ENCODE peak calls at places on chromosomes 5 and 9, in seven cellular contexts. M, J, E, L, A, Q and Z are unnamed samples.

GRCh38 chr5:91219141-91219802 is 163.8 kb downstream of the ARRDC3 start:
- DNase-seq in Q (no peak), M (peak), L (peak), A (peak), J (no peak), E (peak), Z (peak)

GRCh38 chr9:97846347-97846746 is 6.7 kb upstream of the FOXE1 start:
- DNase-seq in Q (no peak), M (no peak), A (no peak), E (no peak), J (no peak), L (no peak), Z (no peak)

GRCh38 chr9:82490019-82490499 is 501.5 kb downstream of the SPATA31D1 start:
- DNase-seq in A (peak), E (peak), J (no peak), L (peak), Q (no peak), M (peak), Z (peak)

GRCh38 chr9:32394381-32395049 is 10.1 kb downstream of the ACO1 start:
- DNase-seq in L (peak), A (no peak), E (peak), Q (no peak), J (no peak), M (peak), Z (no peak)

GRCh38 chr9:98953877-98954610 is 10.3 kb downstream of the COL15A1 start:
- DNase-seq in Q (no peak), M (no peak), L (no peak), J (no peak), A (no peak), E (no peak), Z (no peak)

GRCh38 chr9:72982161-72982799 is 29.4 kb upstream of the ALDH1A1 start:
- DNase-seq in E (peak), A (peak), M (peak), J (no peak), Q (no peak), L (no peak), Z (no peak)

GRCh38 chr9:22141906-22142305 is 132.8 kb upstream of the CDKN2B start:
- DNase-seq in L (peak), M (no peak), A (peak), E (peak), Q (no peak), J (no peak), Z (no peak)

GRCh38 chr9:91047993-91048607 is 246.5 kb downstream of the SYK start:
- DNase-seq in L (peak), M (peak), J (no peak), Q (no peak), A (peak), E (peak), Z (no peak)

GRCh38 chr5:119532637-119533036 is 80.3 kb downstream of the HSD17B4 start:
- DNase-seq in J (no peak), L (peak), A (no peak), M (no peak), E (no peak), Q (no peak), Z (no peak)

GRCh38 chr5:17359451-17359965 is 138.5 kb upstream of the TAF11L2 start:
- DNase-seq in Q (no peak), A (no peak), M (peak), J (no peak), E (peak), L (peak), Z (peak)

GRCh38 chr5:26121343-26121742 is 917.0 kb downstream of the CDH9 start:
- DNase-seq in L (no peak), Q (no peak), E (no peak), M (no peak), J (no peak), A (no peak), Z (no peak)

GRCh38 chr9:73981405-73981804 is 515.7 kb upstream of the RORB start:
- DNase-seq in L (no peak), A (no peak), M (no peak), E (no peak), Q (no peak), J (no peak), Z (no peak)

GRCh38 chr5:105392710-105393149 is 1830.1 kb upstream of the NUDT12 start:
- DNase-seq in E (no peak), J (no peak), M (no peak), A (no peak), Q (no peak), L (no peak), Z (no peak)

GRCh38 chr5:96790851-96791513 is 16.8 kb downstream of the ERAP1 start:
- DNase-seq in L (peak), Q (no peak), J (no peak), A (peak), E (peak), M (peak), Z (no peak)

GRCh38 chr9:137953683-137954438 is 76.3 kb downstream of the CACNA1B start:
- DNase-seq in L (no peak), A (no peak), M (no peak), E (no peak), Q (peak), J (no peak), Z (no peak)

GRCh38 chr5:32586251-32586642 is 890 bp downstream of the SUB1 start:
- DNase-seq in E (no peak), L (no peak), M (no peak), Q (no peak), A (no peak), J (no peak), Z (no peak)

GRCh38 chr9:137970686-137971476 is 93.3 kb downstream of the CACNA1B start:
- DNase-seq in L (no peak), M (no peak), Q (peak), A (no peak), J (no peak), E (no peak), Z (no peak)

GRCh38 chr5:16916262-16916878 is 19.7 kb downstream of the MYO10 start:
- DNase-seq in Q (no peak), J (no peak), A (peak), E (peak), M (peak), L (peak), Z (peak)

GRCh38 chr9:18478517-18479361 is 4.8 kb downstream of the ADAMTSL1 start:
- DNase-seq in M (no peak), J (no peak), A (peak), L (peak), E (peak), Q (no peak), Z (peak)

GRCh38 chr5:178460174-178460573 is 130.0 kb downstream of the COL23A1 start:
- DNase-seq in Q (no peak), M (no peak), J (no peak), A (no peak), E (no peak), L (no peak), Z (no peak)

GRCh38 chr5:42230839-42231238 is 192.4 kb upstream of the GHR start:
- DNase-seq in E (no peak), M (no peak), L (no peak), Q (no peak), A (no peak), J (no peak), Z (no peak)

GRCh38 chr9:136361757-136362449 is 1.6 kb downstream of the DNLZ start:
- DNase-seq in M (no peak), E (no peak), Q (no peak), A (no peak), J (no peak), L (peak), Z (no peak)

GRCh38 chr9:86464242-86464641 is 110.0 kb upstream of the TUT7 start:
- DNase-seq in L (no peak), J (no peak), A (no peak), E (no peak), Q (no peak), M (peak), Z (no peak)

GRCh38 chr9:133558191-133559126 is 24.0 kb downstream of the ADAMTSL2 start:
- DNase-seq in A (peak), M (peak), J (peak), E (peak), L (peak), Q (peak), Z (peak)

GRCh38 chr9:137247135-137247915 is 3.8 kb upstream of the STPG3 start:
- DNase-seq in E (no peak), Q (no peak), M (no peak), A (no peak), L (no peak), J (no peak), Z (no peak)

GRCh38 chr9:103992938-103993595 is 101.0 kb upstream of the SMC2 start:
- DNase-seq in M (peak), L (no peak), Q (no peak), J (no peak), A (no peak), E (no peak), Z (no peak)

GRCh38 chr5:17080361-17080760 is 137.1 kb upstream of the BASP1 start:
- DNase-seq in Q (no peak), E (no peak), L (no peak), M (peak), A (no peak), J (no peak), Z (no peak)

GRCh38 chr5:65418661-65419060 is 63.1 kb downstream of the ADAMTS6 start:
- DNase-seq in M (no peak), J (no peak), A (peak), L (peak), Q (no peak), E (peak), Z (no peak)

GRCh38 chr9:4680750-4681149 is 1.4 kb downstream of the CDC37L1 start:
- DNase-seq in J (no peak), M (no peak), L (peak), E (peak), Q (no peak), A (no peak), Z (no peak)

GRCh38 chr5:5101676-5102075 is 38.5 kb upstream of the ADAMTS16 start:
- DNase-seq in L (no peak), E (no peak), M (no peak), J (no peak), Q (no peak), A (no peak), Z (no peak)

GRCh38 chr9:92501671-92502393 is 19.5 kb upstream of the ASPN start:
- DNase-seq in M (peak), E (peak), L (peak), Q (peak), A (no peak), J (no peak), Z (peak)

GRCh38 chr9:134391319-134392231 is 65.3 kb downstream of the RXRA start:
- DNase-seq in A (no peak), M (no peak), Q (no peak), L (no peak), J (peak), E (no peak), Z (no peak)

GRCh38 chr5:177426566-177427210 is at the start of gene GRK6:
- DNase-seq in Q (peak), J (peak), A (peak), L (no peak), E (no peak), M (peak), Z (no peak)

GRCh38 chr5:2586016-2586715 is 165.3 kb downstream of the IRX2 start:
- DNase-seq in L (no peak), A (no peak), Q (no peak), M (no peak), E (no peak), J (no peak), Z (no peak)

GRCh38 chr5:106680330-106680729 is 990.4 kb downstream of the EFNA5 start:
- DNase-seq in Q (no peak), L (no peak), A (no peak), M (no peak), J (peak), E (no peak), Z (no peak)

GRCh38 chr5:135296900-135297816 is 101.9 kb downstream of the MACROH2A1 start:
- DNase-seq in A (no peak), L (no peak), M (no peak), J (no peak), Q (no peak), E (no peak), Z (no peak)

DNA sequence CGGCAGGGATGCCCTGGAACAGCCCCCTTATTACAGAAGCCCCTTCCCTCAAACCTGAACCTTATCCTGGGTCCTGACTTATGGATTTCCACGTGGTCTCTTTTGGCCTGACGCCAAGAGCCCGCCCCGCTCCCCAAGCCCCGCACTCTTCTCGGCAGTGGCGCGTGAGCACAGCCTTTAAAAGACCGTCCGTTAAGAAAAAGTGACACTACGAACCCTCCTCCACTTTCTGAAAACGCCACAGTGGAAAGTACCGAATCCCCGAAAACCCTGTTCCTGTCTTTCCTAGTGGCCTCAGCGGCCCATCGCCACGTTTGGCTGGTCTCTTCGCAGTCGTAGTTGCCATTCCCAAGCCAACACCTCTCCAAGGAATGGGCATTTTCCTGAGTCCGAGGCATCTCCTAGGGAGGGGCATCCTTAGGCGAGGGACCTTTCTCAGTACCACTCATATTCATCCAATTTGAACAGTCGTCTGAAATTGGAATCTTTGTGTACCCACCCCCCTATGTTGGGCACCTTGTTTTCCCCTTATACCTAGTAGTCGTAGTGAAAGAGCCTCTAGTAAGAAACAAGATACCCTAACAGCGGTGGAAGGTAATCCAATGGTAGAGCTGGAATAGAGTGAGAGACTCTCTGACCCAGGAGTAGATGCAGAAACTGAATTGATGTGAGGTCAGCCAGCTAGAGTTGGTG is 769 bp upstream of the MCIDAS start:
- DNase-seq in E (no peak), Q (no peak), M (no peak), L (no peak), A (no peak), J (no peak), Z (no peak)
- H3K4me3 ChIP-seq in E (no peak), Q (peak), M (peak), L (no peak), A (no peak), J (no peak), Z (peak)

GRCh38 chr9:129283705-129284606 is 105.9 kb upstream of the IER5L start:
- DNase-seq in L (no peak), A (no peak), Q (no peak), M (no peak), E (no peak), J (no peak), Z (no peak)

GRCh38 chr9:129284607-129285291 is 106.7 kb upstream of the IER5L start:
- DNase-seq in Q (no peak), A (no peak), J (no peak), M (no peak), E (no peak), L (no peak), Z (no peak)

GRCh38 chr9:129281506-129282145 is 103.6 kb upstream of the IER5L start:
- DNase-seq in J (no peak), Q (no peak), M (no peak), E (no peak), A (no peak), L (no peak), Z (no peak)

GRCh38 chr9:129282308-129283211 is 104.5 kb upstream of the IER5L start:
- DNase-seq in Q (no peak), J (no peak), M (no peak), L (no peak), A (no peak), E (no peak), Z (no peak)

DNA sequence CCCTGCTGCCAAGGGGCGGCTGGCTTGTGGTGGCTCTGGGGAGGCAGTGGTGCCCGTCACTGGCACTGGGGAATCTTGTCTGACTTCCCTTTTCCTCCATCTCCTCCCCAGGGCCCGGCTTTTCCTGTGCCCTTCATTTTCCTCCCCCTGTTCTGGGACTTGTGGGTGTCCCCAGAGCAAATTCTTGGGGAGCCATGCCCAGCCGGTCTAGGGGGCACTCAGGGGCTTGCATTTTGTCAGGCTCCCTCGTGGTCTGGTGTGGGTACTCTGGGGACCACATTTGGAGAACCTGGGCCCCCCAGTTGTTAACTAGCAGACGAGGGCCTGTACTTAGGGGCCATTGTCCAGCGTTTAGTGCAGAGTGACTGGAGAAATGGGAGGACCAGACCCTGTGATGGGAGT is 105.2 kb upstream of the IER5L start:
- DNase-seq in M (no peak), E (no peak), J (no peak), A (no peak), Q (no peak), L (no peak), Z (no peak)
- H3K4me3 ChIP-seq in M (no peak), E (no peak), J (no peak), A (no peak), Q (no peak), L (no peak), Z (no peak)

GRCh38 chr5:58455066-58455465 is 4.8 kb downstream of the PLK2 start:
- DNase-seq in J (no peak), M (peak), Q (no peak), A (no peak), L (peak), E (peak), Z (peak)

GRCh38 chr5:58455966-58456365 is 3.9 kb downstream of the PLK2 start:
- DNase-seq in E (peak), J (no peak), Q (no peak), A (no peak), M (no peak), L (no peak), Z (peak)

GRCh38 chr5:58456486-58456885 is 3.4 kb downstream of the PLK2 start:
- DNase-seq in Q (no peak), J (no peak), L (no peak), A (no peak), M (peak), E (no peak), Z (no peak)

GRCh38 chr5:58454025-58454424 is 5.9 kb downstream of the PLK2 start:
- DNase-seq in L (no peak), M (peak), E (no peak), J (no peak), Q (no peak), A (no peak), Z (no peak)

GRCh38 chr5:58455495-58455894 is 4.4 kb downstream of the PLK2 start:
- DNase-seq in M (no peak), J (no peak), Q (no peak), E (no peak), L (no peak), A (no peak), Z (no peak)
- H3K4me3 ChIP-seq in M (peak), J (no peak), Q (peak), E (peak), L (no peak), A (peak), Z (no peak)

GRCh38 chr5:110055301-110055700 is 365.6 kb downstream of the MAN2A1 start:
- DNase-seq in E (peak), J (no peak), Q (no peak), M (peak), L (no peak), A (no peak), Z (no peak)

GRCh38 chr5:110056580-110057114 is 366.9 kb downstream of the MAN2A1 start:
- DNase-seq in E (no peak), Q (no peak), M (no peak), J (no peak), A (no peak), L (no peak), Z (no peak)

GRCh38 chr5:110053205-110053604 is 363.5 kb downstream of the MAN2A1 start:
- DNase-seq in A (no peak), J (no peak), M (no peak), Q (no peak), E (no peak), L (no peak), Z (no peak)

GRCh38 chr5:110053824-110054223 is 364.1 kb downstream of the MAN2A1 start:
- DNase-seq in E (no peak), M (no peak), A (no peak), L (no peak), Q (no peak), J (no peak), Z (no peak)

GRCh38 chr5:110054240-110054639 is 364.5 kb downstream of the MAN2A1 start:
- DNase-seq in L (peak), E (peak), M (peak), Q (peak), A (peak), J (no peak), Z (peak)
- H3K4me3 ChIP-seq in L (no peak), E (no peak), M (no peak), Q (no peak), A (no peak), J (no peak), Z (no peak)

GRCh38 chr5:52604151-52604550 is 183.6 kb upstream of the ITGA1 start:
- DNase-seq in Q (no peak), E (no peak), A (no peak), M (no peak), J (no peak), L (no peak), Z (no peak)
- H3K4me3 ChIP-seq in Q (no peak), E (no peak), A (no peak), M (no peak), J (no peak), L (no peak), Z (no peak)

DNA sequence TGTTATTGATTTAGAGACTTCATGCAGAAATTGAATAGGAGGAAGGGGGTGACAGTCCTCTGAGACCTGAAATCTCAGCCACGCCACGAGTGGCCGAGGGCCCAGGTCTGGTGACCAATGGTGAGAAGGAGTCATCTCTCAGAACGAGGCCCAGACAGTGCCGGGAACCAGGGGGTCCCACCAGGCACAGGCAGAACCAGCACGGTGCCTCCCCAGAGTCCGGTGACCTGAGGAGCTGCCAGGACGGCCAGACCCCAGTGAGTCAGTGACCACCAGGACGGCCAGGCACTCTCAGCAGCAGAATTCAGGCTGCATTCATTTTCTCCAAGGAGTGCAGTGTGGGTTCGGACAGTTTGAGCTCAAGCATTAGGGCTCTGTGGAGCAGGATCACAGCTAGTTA is 43.8 kb upstream of the NKD2 start:
- DNase-seq in Q (no peak), J (no peak), E (no peak), A (no peak), L (no peak), M (no peak), Z (no peak)
- H3K4me3 ChIP-seq in Q (no peak), J (no peak), E (no peak), A (no peak), L (no peak), M (no peak), Z (no peak)

GRCh38 chr9:122346478-122347347 is 24.1 kb upstream of the PTGS1 start:
- DNase-seq in M (peak), A (no peak), J (no peak), L (no peak), Q (peak), E (peak), Z (peak)
- H3K4me3 ChIP-seq in M (peak), A (peak), J (peak), L (peak), Q (peak), E (peak), Z (peak)